ENCODE peak calls at places on chromosomes 3 and 15, in nine cellular contexts. P, X, K, F, S, V, O, J and D are unnamed samples.

GRCh38 chr15:58065445-58066041 is at the start of gene ALDH1A2:
- DNase-seq in P (no peak), X (no peak), K (no peak), F (peak), S (no peak), V (no peak), O (no peak), J (no peak), D (no peak)

GRCh38 chr3:58079773-58080172 is 71.6 kb downstream of the FLNB start:
- DNase-seq in P (no peak), X (no peak), K (no peak), F (no peak), S (no peak), V (no peak), O (peak), J (no peak), D (no peak)

GRCh38 chr3:185935465-185936263 is 2.1 kb downstream of the TRA2B start:
- DNase-seq in P (no peak), X (no peak), K (no peak), F (no peak), S (no peak), V (no peak), O (no peak), J (no peak), D (no peak)

GRCh38 chr3:17432237-17432636 is 310.2 kb downstream of the TBC1D5 start:
- DNase-seq in P (no peak), X (peak), K (no peak), F (peak), S (no peak), V (no peak), O (no peak), J (peak), D (no peak)

GRCh38 chr3:8607285-8608040 is 37.1 kb downstream of the SSUH2 start:
- DNase-seq in P (no peak), X (peak), K (no peak), F (peak), S (no peak), V (no peak), O (peak), J (peak), D (no peak)

GRCh38 chr3:43755511-43756200 is 64.9 kb downstream of the ABHD5 start:
- DNase-seq in P (no peak), X (no peak), K (peak), F (no peak), S (no peak), V (no peak), O (no peak), J (no peak), D (peak)

GRCh38 chr15:101251830-101252820 is at the start of gene CHSY1:
- DNase-seq in P (peak), X (peak), K (peak), F (peak), S (peak), V (peak), O (peak), J (peak), D (peak)

GRCh38 chr3:164620423-164620822 is 457.9 kb downstream of the SI start:
- DNase-seq in P (no peak), X (peak), K (no peak), F (no peak), S (no peak), V (no peak), O (no peak), J (no peak), D (no peak)

GRCh38 chr3:136893848-136894443 is 31.9 kb downstream of the NCK1 start:
- DNase-seq in P (no peak), X (peak), K (no peak), F (peak), S (no peak), V (no peak), O (peak), J (peak), D (no peak)

GRCh38 chr15:51499379-51499976 is 123.1 kb downstream of the DMXL2 start:
- DNase-seq in P (no peak), X (peak), K (no peak), F (peak), S (no peak), V (peak), O (peak), J (peak), D (no peak)

GRCh38 chr15:40845036-40845435 is 1.2 kb downstream of the SPINT1 start:
- DNase-seq in P (no peak), X (no peak), K (no peak), F (no peak), S (no peak), V (no peak), O (no peak), J (no peak), D (no peak)

GRCh38 chr15:57213783-57214366 is 162.4 kb upstream of the CGNL1 start:
- DNase-seq in P (no peak), X (peak), K (no peak), F (peak), S (no peak), V (peak), O (peak), J (peak), D (no peak)

GRCh38 chr3:138442996-138443395 is 8.6 kb downstream of the ESYT3 start:
- DNase-seq in P (no peak), X (no peak), K (no peak), F (no peak), S (no peak), V (no peak), O (no peak), J (no peak), D (no peak)

GRCh38 chr15:60788514-60789091 is 309.7 kb upstream of the ICE2 start:
- DNase-seq in P (no peak), X (peak), K (no peak), F (no peak), S (no peak), V (no peak), O (no peak), J (peak), D (peak)

GRCh38 chr15:51067510-51067909 is 27.2 kb downstream of the TNFAIP8L3 start:
- DNase-seq in P (no peak), X (peak), K (no peak), F (no peak), S (no peak), V (no peak), O (no peak), J (peak), D (no peak)

GRCh38 chr3:62131620-62132019 is 241.7 kb downstream of the FEZF2 start:
- DNase-seq in P (no peak), X (peak), K (no peak), F (peak), S (no peak), V (no peak), O (peak), J (peak), D (no peak)

GRCh38 chr15:51144021-51144532 is 49.4 kb upstream of the TNFAIP8L3 start:
- DNase-seq in P (no peak), X (peak), K (no peak), F (peak), S (no peak), V (no peak), O (peak), J (peak), D (no peak)

GRCh38 chr15:57881361-57881760 is 174.8 kb downstream of the POLR2M start:
- DNase-seq in P (no peak), X (no peak), K (no peak), F (peak), S (no peak), V (no peak), O (peak), J (no peak), D (no peak)

GRCh38 chr15:36365963-36366362 is 213.5 kb upstream of the CDIN1 start:
- DNase-seq in P (no peak), X (peak), K (no peak), F (no peak), S (no peak), V (no peak), O (no peak), J (no peak), D (no peak)

GRCh38 chr3:149965278-149965677 is 5.4 kb downstream of the PFN2 start:
- DNase-seq in P (no peak), X (peak), K (no peak), F (no peak), S (no peak), V (no peak), O (no peak), J (peak), D (no peak)

GRCh38 chr15:75195766-75196241 is 5.9 kb upstream of the C15orf39 start:
- DNase-seq in P (no peak), X (no peak), K (no peak), F (no peak), S (no peak), V (peak), O (no peak), J (no peak), D (no peak)

GRCh38 chr15:41285285-41285684 is 47.1 kb downstream of the OIP5 start:
- DNase-seq in P (no peak), X (no peak), K (no peak), F (no peak), S (no peak), V (no peak), O (no peak), J (no peak), D (no peak)

GRCh38 chr15:52566889-52567288 is 1.9 kb downstream of the ARPP19 start:
- DNase-seq in P (no peak), X (no peak), K (no peak), F (no peak), S (no peak), V (no peak), O (no peak), J (no peak), D (no peak)

GRCh38 chr3:50592568-50592967 is 19.0 kb downstream of the CISH start:
- DNase-seq in P (no peak), X (no peak), K (no peak), F (no peak), S (no peak), V (no peak), O (no peak), J (no peak), D (no peak)

GRCh38 chr3:55858302-55858701 is 371.2 kb upstream of the WNT5A start:
- DNase-seq in P (no peak), X (no peak), K (no peak), F (no peak), S (no peak), V (no peak), O (no peak), J (no peak), D (no peak)

GRCh38 chr15:66721501-66721937 is 19.5 kb downstream of the SMAD6 start:
- DNase-seq in P (no peak), X (peak), K (no peak), F (no peak), S (no peak), V (no peak), O (no peak), J (no peak), D (no peak)

GRCh38 chr3:28239108-28239507 is 2.3 kb upstream of the CMC1 start:
- DNase-seq in P (no peak), X (no peak), K (no peak), F (no peak), S (no peak), V (no peak), O (no peak), J (no peak), D (no peak)

GRCh38 chr3:129314757-129315385 is 36.2 kb downstream of the HMCES start:
- DNase-seq in P (peak), X (peak), K (peak), F (peak), S (peak), V (peak), O (peak), J (peak), D (peak)

GRCh38 chr3:43632269-43632733 is 10.5 kb upstream of the ANO10 start:
- DNase-seq in P (no peak), X (peak), K (no peak), F (peak), S (no peak), V (no peak), O (peak), J (peak), D (no peak)

GRCh38 chr15:89119489-89120478 is 31.5 kb downstream of the ABHD2 start:
- DNase-seq in P (no peak), X (peak), K (no peak), F (no peak), S (no peak), V (no peak), O (peak), J (peak), D (no peak)

GRCh38 chr3:46020766-46021510 is 6.3 kb downstream of the XCR1 start:
- DNase-seq in P (no peak), X (no peak), K (no peak), F (no peak), S (no peak), V (no peak), O (no peak), J (no peak), D (no peak)

GRCh38 chr3:30646961-30647752 is 40.8 kb downstream of the TGFBR2 start:
- DNase-seq in P (no peak), X (no peak), K (no peak), F (no peak), S (no peak), V (no peak), O (no peak), J (no peak), D (no peak)

GRCh38 chr15:66851226-66852063 is 149.4 kb downstream of the SMAD6 start:
- DNase-seq in P (peak), X (peak), K (peak), F (peak), S (peak), V (peak), O (peak), J (peak), D (peak)

GRCh38 chr3:159123877-159124276 is 322.0 kb downstream of the MFSD1 start:
- DNase-seq in P (no peak), X (no peak), K (no peak), F (no peak), S (no peak), V (no peak), O (no peak), J (no peak), D (no peak)

GRCh38 chr15:95208988-95209387 is 977.6 kb downstream of the MCTP2 start:
- DNase-seq in P (no peak), X (peak), K (no peak), F (peak), S (no peak), V (no peak), O (no peak), J (peak), D (no peak)

GRCh38 chr3:41200669-41201021 is 1.3 kb downstream of the CTNNB1 start:
- DNase-seq in P (peak), X (peak), K (no peak), F (peak), S (no peak), V (no peak), O (peak), J (peak), D (peak)

GRCh38 chr3:126460386-126460785 is 15.3 kb downstream of the ZXDC start:
- DNase-seq in P (no peak), X (no peak), K (no peak), F (no peak), S (no peak), V (no peak), O (no peak), J (no peak), D (no peak)

GRCh38 chr3:182954553-182954952 is 25.8 kb downstream of the DCUN1D1 start:
- DNase-seq in P (no peak), X (no peak), K (no peak), F (no peak), S (no peak), V (no peak), O (no peak), J (no peak), D (no peak)